ENCODE peak calls at places on chromosomes 2 and 18, in six cellular contexts. One of them, this sample, is unnamed.

GRCh38 chr2:59892398-59892797 is 661.1 kb downstream of the BCL11A start:
- DNase-seq in SK-N-SH: no peak
- DNase-seq in K562: no peak
- DNase-seq in H1: no peak
- DNase-seq in HCT116: no peak
- DNase-seq in HepG2: no peak
- DNase-seq in this sample: no peak

GRCh38 chr2:9547272-9547991 is 8.2 kb downstream of the ADAM17 start:
- DNase-seq in SK-N-SH: no peak
- DNase-seq in HCT116: no peak
- DNase-seq in K562: no peak
- DNase-seq in H1: no peak
- DNase-seq in HepG2: no peak
- DNase-seq in this sample: no peak

GRCh38 chr2:238128061-238129040 is 10.1 kb upstream of the KLHL30 start:
- DNase-seq in K562: no peak
- DNase-seq in HepG2: no peak
- DNase-seq in SK-N-SH: no peak
- DNase-seq in HCT116: no peak
- DNase-seq in H1: peak; percentile 90
- DNase-seq in this sample: no peak

GRCh38 chr2:178229927-178230326 is 35.6 kb downstream of the OSBPL6 start:
- DNase-seq in HepG2: no peak
- DNase-seq in SK-N-SH: no peak
- DNase-seq in K562: no peak
- DNase-seq in H1: no peak
- DNase-seq in HCT116: no peak
- DNase-seq in this sample: no peak

GRCh38 chr2:187545238-187545751 is 8.9 kb downstream of the TFPI start:
- DNase-seq in SK-N-SH: no peak
- DNase-seq in H1: no peak
- DNase-seq in HepG2: no peak
- DNase-seq in K562: no peak
- DNase-seq in HCT116: no peak
- DNase-seq in this sample: no peak

GRCh38 chr2:112814278-112814677 is 22.3 kb downstream of the IL1B start:
- DNase-seq in H1: no peak
- DNase-seq in HCT116: no peak
- DNase-seq in SK-N-SH: no peak
- DNase-seq in K562: no peak
- DNase-seq in HepG2: peak; percentile 34
- DNase-seq in this sample: peak; percentile 89

GRCh38 chr2:36964496-36965058 is 1.8 kb downstream of the STRN start:
- DNase-seq in HepG2: no peak
- DNase-seq in HCT116: no peak
- DNase-seq in H1: no peak
- DNase-seq in K562: no peak
- DNase-seq in SK-N-SH: no peak
- DNase-seq in this sample: no peak

GRCh38 chr2:109450574-109451265 is 163.0 kb downstream of the SEPTIN10 start:
- DNase-seq in H1: no peak
- DNase-seq in HCT116: no peak
- DNase-seq in SK-N-SH: peak; percentile 36
- DNase-seq in K562: no peak
- DNase-seq in HepG2: no peak
- DNase-seq in this sample: no peak

GRCh38 chr2:212037062-212037461 is 501.5 kb downstream of the ERBB4 start:
- DNase-seq in K562: no peak
- DNase-seq in H1: no peak
- DNase-seq in SK-N-SH: no peak
- DNase-seq in HCT116: no peak
- DNase-seq in HepG2: no peak
- DNase-seq in this sample: no peak

GRCh38 chr2:241288489-241288888 is 27.0 kb downstream of the HDLBP start:
- DNase-seq in SK-N-SH: no peak
- DNase-seq in HepG2: no peak
- DNase-seq in K562: no peak
- DNase-seq in H1: no peak
- DNase-seq in HCT116: no peak
- DNase-seq in this sample: no peak

GRCh38 chr2:208000701-208001395 is 24.5 kb downstream of the PLEKHM3 start:
- DNase-seq in HCT116: no peak
- DNase-seq in H1: no peak
- DNase-seq in HepG2: no peak
- DNase-seq in K562: no peak
- DNase-seq in SK-N-SH: no peak
- DNase-seq in this sample: no peak

GRCh38 chr2:231701456-231702373 is 6.6 kb upstream of the PTMA start:
- DNase-seq in H1: no peak
- DNase-seq in SK-N-SH: no peak
- DNase-seq in HepG2: peak; percentile 45
- DNase-seq in K562: no peak
- DNase-seq in HCT116: no peak
- DNase-seq in this sample: no peak

GRCh38 chr2:142918624-142919023 is 41.2 kb downstream of the KYNU start:
- DNase-seq in SK-N-SH: no peak
- DNase-seq in HCT116: no peak
- DNase-seq in HepG2: no peak
- DNase-seq in K562: no peak
- DNase-seq in H1: no peak
- DNase-seq in this sample: no peak

GRCh38 chr18:25510096-25510495 is 158.1 kb upstream of the ZNF521 start:
- DNase-seq in HCT116: no peak
- DNase-seq in H1: no peak
- DNase-seq in SK-N-SH: no peak
- DNase-seq in K562: no peak
- DNase-seq in HepG2: no peak
- DNase-seq in this sample: no peak

GRCh38 chr2:200575957-200576356 is 9.9 kb upstream of the AOX1 start:
- DNase-seq in HCT116: no peak
- DNase-seq in SK-N-SH: no peak
- DNase-seq in HepG2: no peak
- DNase-seq in H1: no peak
- DNase-seq in K562: no peak
- DNase-seq in this sample: peak; percentile 17

GRCh38 chr2:241702155-241702404 is 241 bp downstream of the ING5 start:
- DNase-seq in HepG2: no peak
- DNase-seq in HCT116: no peak
- DNase-seq in H1: peak; percentile 89
- DNase-seq in K562: peak; percentile 83
- DNase-seq in SK-N-SH: peak; percentile 96
- DNase-seq in this sample: no peak

GRCh38 chr2:65430515-65431416 is 1.6 kb downstream of the SPRED2 start:
- DNase-seq in K562: peak; percentile 42
- DNase-seq in H1: peak; percentile 59
- DNase-seq in SK-N-SH: peak; percentile 75
- DNase-seq in HepG2: peak; percentile 72
- DNase-seq in HCT116: peak; percentile 75
- DNase-seq in this sample: peak; percentile 77

GRCh38 chr2:147865560-147865959 is 20.7 kb downstream of the ACVR2A start:
- DNase-seq in HCT116: no peak
- DNase-seq in HepG2: no peak
- DNase-seq in SK-N-SH: no peak
- DNase-seq in H1: no peak
- DNase-seq in K562: no peak
- DNase-seq in this sample: no peak

GRCh38 chr2:46346719-46347118 is 49.5 kb downstream of the EPAS1 start:
- DNase-seq in HCT116: no peak
- DNase-seq in HepG2: no peak
- DNase-seq in K562: no peak
- DNase-seq in SK-N-SH: no peak
- DNase-seq in H1: no peak
- DNase-seq in this sample: no peak

GRCh38 chr2:46350030-46350699 is 53.0 kb downstream of the EPAS1 start:
- DNase-seq in SK-N-SH: peak; percentile 52
- DNase-seq in H1: no peak
- DNase-seq in K562: no peak
- DNase-seq in HCT116: no peak
- DNase-seq in HepG2: no peak
- DNase-seq in this sample: no peak

GRCh38 chr2:46351388-46352141 is 54.4 kb downstream of the EPAS1 start:
- DNase-seq in HCT116: no peak
- DNase-seq in SK-N-SH: no peak
- DNase-seq in K562: no peak
- DNase-seq in HepG2: no peak
- DNase-seq in H1: no peak
- DNase-seq in this sample: no peak

GRCh38 chr2:46347649-46348280 is 50.6 kb downstream of the EPAS1 start:
- DNase-seq in SK-N-SH: no peak
- DNase-seq in HepG2: no peak
- DNase-seq in H1: no peak
- DNase-seq in HCT116: no peak
- DNase-seq in K562: no peak
- DNase-seq in this sample: no peak

DNA sequence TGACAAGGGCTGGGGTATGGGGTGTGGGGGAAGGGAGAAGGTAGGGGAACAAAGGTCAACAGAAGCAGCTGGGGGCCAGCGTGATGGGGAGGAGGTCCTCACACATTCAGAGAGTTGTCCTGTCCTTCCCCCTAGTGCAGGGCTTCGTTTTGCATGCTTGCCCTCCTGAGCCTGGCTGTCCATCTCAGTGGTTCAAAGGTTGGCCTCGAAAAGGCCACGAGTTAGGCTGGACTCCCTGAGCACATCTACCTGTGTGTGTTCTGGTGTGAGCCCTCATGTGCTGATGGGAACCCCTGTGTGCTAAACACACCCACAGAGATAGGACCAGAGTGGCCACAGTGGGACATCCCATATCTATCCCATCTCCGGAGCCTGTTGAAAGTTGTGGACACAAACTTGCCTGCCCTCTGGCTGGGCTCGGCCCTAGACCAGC is 51.9 kb downstream of the EPAS1 start:
- DNase-seq in HCT116: no peak
- DNase-seq in SK-N-SH: no peak
- DNase-seq in HepG2: peak; percentile 37
- DNase-seq in H1: no peak
- DNase-seq in K562: no peak
- DNase-seq in this sample: no peak
- TF ChIP-seq JUND in HCT116: no peak
- TF ChIP-seq JUND in SK-N-SH: no peak
- TF ChIP-seq JUND in HepG2: no peak
- TF ChIP-seq JUND in H1: no peak
- TF ChIP-seq JUND in K562: no peak
- TF ChIP-seq JUND in this sample: no peak

DNA sequence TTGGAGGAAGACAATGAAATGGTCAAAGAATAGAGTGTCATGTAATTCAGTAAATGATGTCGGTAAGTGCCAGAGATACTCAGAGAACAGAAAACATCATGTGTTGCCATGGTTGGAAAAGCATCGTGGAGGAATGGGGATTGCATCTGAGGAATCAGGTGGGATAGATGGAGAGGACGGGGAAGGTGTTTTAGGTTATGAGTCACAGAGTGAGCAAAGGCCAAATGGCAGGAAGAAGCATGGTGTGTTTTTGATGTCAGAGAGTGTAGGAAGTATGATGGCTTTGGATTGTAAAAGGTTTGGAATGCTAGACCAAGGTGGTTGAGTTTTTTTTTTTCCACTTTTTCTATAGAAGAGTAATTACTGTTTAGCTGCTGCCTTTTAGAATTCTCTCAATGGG is 27.5 kb upstream of the CD28 start:
- DNase-seq in HCT116: no peak
- DNase-seq in K562: no peak
- DNase-seq in HepG2: no peak
- DNase-seq in SK-N-SH: no peak
- DNase-seq in H1: no peak
- DNase-seq in this sample: no peak
- TF ChIP-seq JUND in HCT116: no peak
- TF ChIP-seq JUND in K562: no peak
- TF ChIP-seq JUND in HepG2: no peak
- TF ChIP-seq JUND in SK-N-SH: no peak
- TF ChIP-seq JUND in H1: no peak
- TF ChIP-seq JUND in this sample: no peak

GRCh38 chr2:1837458-1837857 is 93.1 kb upstream of the PXDN start:
- DNase-seq in H1: no peak
- DNase-seq in HCT116: no peak
- DNase-seq in K562: no peak
- DNase-seq in HepG2: no peak
- DNase-seq in SK-N-SH: no peak
- DNase-seq in this sample: no peak
- TF ChIP-seq JUND in H1: no peak
- TF ChIP-seq JUND in HCT116: no peak
- TF ChIP-seq JUND in K562: no peak
- TF ChIP-seq JUND in HepG2: no peak
- TF ChIP-seq JUND in SK-N-SH: no peak
- TF ChIP-seq JUND in this sample: no peak

GRCh38 chr2:234682492-234683228 is 185.8 kb upstream of the ARL4C start:
- DNase-seq in HepG2: peak; percentile 41
- DNase-seq in K562: no peak
- DNase-seq in H1: peak; percentile 43
- DNase-seq in HCT116: no peak
- DNase-seq in SK-N-SH: no peak
- DNase-seq in this sample: no peak
- TF ChIP-seq JUND in HepG2: no peak
- TF ChIP-seq JUND in K562: no peak
- TF ChIP-seq JUND in H1: no peak
- TF ChIP-seq JUND in HCT116: no peak
- TF ChIP-seq JUND in SK-N-SH: peak; percentile 63
- TF ChIP-seq JUND in this sample: no peak

DNA sequence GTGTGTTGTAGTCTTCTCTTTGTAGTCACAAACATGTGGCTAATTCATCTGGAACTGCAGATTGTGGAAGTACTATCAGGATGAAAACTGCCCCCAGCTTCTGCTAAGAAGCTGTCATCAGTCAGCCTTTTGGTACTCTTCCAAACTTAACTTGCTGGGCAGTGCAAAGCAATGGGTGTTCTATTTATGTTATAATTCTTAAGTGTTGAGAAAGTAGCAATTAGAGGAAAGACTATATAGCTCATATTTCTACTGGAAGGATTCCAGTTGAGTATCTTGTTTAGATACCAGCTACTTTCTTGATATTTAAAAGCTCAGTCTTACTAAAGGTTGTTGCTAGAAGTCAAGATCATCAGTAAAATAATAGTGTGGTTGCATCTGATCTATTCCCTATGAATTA is 52.1 kb downstream of the SLC38A11 start:
- DNase-seq in HepG2: no peak
- DNase-seq in H1: no peak
- DNase-seq in SK-N-SH: no peak
- DNase-seq in HCT116: no peak
- DNase-seq in K562: no peak
- DNase-seq in this sample: no peak
- TF ChIP-seq JUND in HepG2: no peak
- TF ChIP-seq JUND in H1: no peak
- TF ChIP-seq JUND in SK-N-SH: no peak
- TF ChIP-seq JUND in HCT116: no peak
- TF ChIP-seq JUND in K562: no peak
- TF ChIP-seq JUND in this sample: no peak